ENCODE peak calls at places on chromosomes 16 and 17, in six cellular contexts. U, A, O, H, K and F are unnamed samples.

GRCh38 chr16:89670496-89671431 is 13.1 kb downstream of the SPATA33 start:
- DNase-seq in U (no peak), A (no peak), O (no peak), H (no peak), K (no peak), F (no peak)

GRCh38 chr17:74893936-74894671 is 671 bp upstream of the FADS6 start:
- DNase-seq in U (no peak), A (no peak), O (no peak), H (no peak), K (no peak), F (no peak)

GRCh38 chr17:83203073-83203471 is 123.7 kb downstream of the METRNL start:
- DNase-seq in U (no peak), A (peak), O (no peak), H (no peak), K (no peak), F (peak)

GRCh38 chr17:38354466-38354865 is 2.8 kb downstream of the SOCS7 start:
- DNase-seq in U (no peak), A (no peak), O (no peak), H (no peak), K (no peak), F (no peak)

GRCh38 chr16:88926374-88926990 is 50.5 kb downstream of the CBFA2T3 start:
- DNase-seq in U (peak), A (no peak), O (no peak), H (no peak), K (no peak), F (no peak)

GRCh38 chr16:81482329-81483063 is 37.9 kb downstream of the CMIP start:
- DNase-seq in U (no peak), A (no peak), O (no peak), H (no peak), K (no peak), F (no peak)

GRCh38 chr17:2682304-2682938 is 29.1 kb downstream of the CLUH start:
- DNase-seq in U (no peak), A (no peak), O (no peak), H (no peak), K (no peak), F (no peak)

GRCh38 chr17:68101992-68102758 is 66.6 kb downstream of the KPNA2 start:
- DNase-seq in U (peak), A (no peak), O (peak), H (no peak), K (no peak), F (no peak)

GRCh38 chr17:48127371-48128051 is 19.9 kb downstream of the SNX11 start:
- DNase-seq in U (no peak), A (no peak), O (no peak), H (no peak), K (no peak), F (no peak)

GRCh38 chr17:68248886-68249872 is 1.3 kb downstream of the AMZ2 start:
- DNase-seq in U (no peak), A (no peak), O (no peak), H (no peak), K (no peak), F (no peak)

GRCh38 chr16:55811811-55812210 is 21.1 kb downstream of the CES1 start:
- DNase-seq in U (no peak), A (no peak), O (no peak), H (no peak), K (no peak), F (no peak)

GRCh38 chr17:76138896-76139248 is 2.2 kb downstream of the FOXJ1 start:
- DNase-seq in U (no peak), A (no peak), O (no peak), H (no peak), K (no peak), F (no peak)

GRCh38 chr16:71628810-71629209 is 2.8 kb downstream of the MARVELD3 start:
- DNase-seq in U (peak), A (no peak), O (no peak), H (no peak), K (peak), F (no peak)

GRCh38 chr16:72875291-72876036 is 172.5 kb downstream of the ZFHX3 start:
- DNase-seq in U (no peak), A (no peak), O (no peak), H (no peak), K (no peak), F (no peak)

GRCh38 chr17:74605361-74605760 is 13.3 kb upstream of the CD300LD start:
- DNase-seq in U (no peak), A (peak), O (no peak), H (no peak), K (no peak), F (peak)

GRCh38 chr17:75611746-75612437 is 21.3 kb upstream of the SMIM5 start:
- DNase-seq in U (no peak), A (no peak), O (no peak), H (no peak), K (no peak), F (no peak)

GRCh38 chr17:3603870-3604259 is 5.3 kb downstream of the TRPV1 start:
- DNase-seq in U (no peak), A (no peak), O (no peak), H (no peak), K (no peak), F (no peak)

GRCh38 chr17:58870747-58871146 is 115.1 kb downstream of the PPM1E start:
- DNase-seq in U (no peak), A (no peak), O (no peak), H (no peak), K (no peak), F (no peak)

GRCh38 chr16:82585675-82586074 is 41.1 kb upstream of the CDH13 start:
- DNase-seq in U (no peak), A (no peak), O (no peak), H (no peak), K (no peak), F (peak)

GRCh38 chr16:79707867-79708266 is 107.3 kb upstream of the MAF start:
- DNase-seq in U (no peak), A (no peak), O (no peak), H (no peak), K (no peak), F (no peak)